ENCODE peak calls at places on chromosomes 5 and 9, in nine cellular contexts. N is endodermal cell; K is CD4-positive, alpha-beta T cell; U is activated CD8-positive, alpha-beta T cell treated with anti-CD3 and anti-CD28 coated beads for 36 hours; V is GM10248; A is breast epithelium; X is cardiac fibroblast; G is AG09319; B is Calu3. F is an unnamed sample.

GRCh38 chr5:115708819-115709477 is 83.1 kb upstream of the TMED7 start:
- DNase-seq in K (no peak), A (no peak), V (no peak), X (no peak), G (no peak), U (no peak), N (no peak), B (no peak), F (no peak)

GRCh38 chr5:137560414-137560813 is 61.3 kb upstream of the SPOCK1 start:
- DNase-seq in N (no peak), B (no peak), U (no peak), X (no peak), K (no peak), A (no peak), G (no peak), V (no peak), F (no peak)

GRCh38 chr5:8094304-8094703 is 225.4 kb downstream of the MTRR start:
- DNase-seq in V (no peak), K (no peak), B (no peak), X (no peak), U (no peak), A (no peak), N (no peak), G (no peak), F (no peak)

GRCh38 chr5:93607367-93608258 is 24.6 kb downstream of the NR2F1 start:
- DNase-seq in A (no peak), U (peak; percentile 59), V (no peak), N (peak; percentile 85), K (no peak), X (peak; percentile 76), G (no peak), B (peak; percentile 44), F (no peak)

GRCh38 chr5:181114844-181115778 is 15.9 kb downstream of the OR2V1 start:
- DNase-seq in G (no peak), A (no peak), B (peak; percentile 45), X (no peak), K (no peak), V (no peak), U (no peak), N (peak; percentile 69), F (no peak)

GRCh38 chr5:168364738-168365550 is 73.5 kb downstream of the WWC1 start:
- DNase-seq in A (no peak), V (no peak), G (no peak), B (peak; percentile 66), U (no peak), X (peak; percentile 63), K (no peak), N (peak; percentile 80), F (no peak)

GRCh38 chr9:131595771-131596743 is 50.7 kb downstream of the PRRT1B start:
- DNase-seq in N (no peak), V (no peak), K (no peak), B (no peak), A (no peak), G (no peak), U (no peak), X (no peak), F (no peak)

GRCh38 chr5:97063276-97063675 is 79.1 kb downstream of the LIX1 start:
- DNase-seq in G (no peak), B (no peak), V (no peak), N (no peak), A (no peak), X (no peak), K (no peak), U (no peak), F (no peak)

GRCh38 chr5:1754531-1755220 is 45.0 kb downstream of the MRPL36 start:
- DNase-seq in U (no peak), K (no peak), X (no peak), A (peak; percentile 28), V (no peak), N (no peak), B (no peak), G (no peak), F (no peak)

GRCh38 chr5:71907001-71907564 is 188.0 kb downstream of the CARTPT start:
- DNase-seq in U (no peak), X (no peak), B (no peak), V (no peak), A (no peak), N (no peak), G (no peak), K (no peak), F (no peak)

GRCh38 chr5:142757564-142757963 is 12.6 kb upstream of the ARHGAP26 start:
- DNase-seq in V (no peak), X (no peak), G (no peak), B (no peak), K (no peak), U (no peak), A (no peak), N (no peak), F (no peak)

GRCh38 chr5:88938488-88938887 is 55.5 kb upstream of the MEF2C start:
- DNase-seq in N (no peak), V (no peak), X (no peak), G (no peak), K (no peak), B (no peak), U (no peak), A (no peak), F (no peak)

GRCh38 chr9:133862585-133863041 is 124.5 kb upstream of the SARDH start:
- DNase-seq in G (no peak), A (no peak), N (no peak), B (no peak), X (no peak), U (no peak), K (no peak), V (no peak), F (no peak)

GRCh38 chr5:38467353-38468040 is 88.9 kb downstream of the LIFR start:
- DNase-seq in U (no peak), V (no peak), N (no peak), K (no peak), G (no peak), A (no peak), X (peak; percentile 96), B (no peak), F (no peak)

GRCh38 chr9:79551999-79552398 is 19.8 kb upstream of the TLE4 start:
- DNase-seq in G (no peak), A (no peak), B (no peak), K (no peak), U (no peak), V (no peak), X (no peak), N (no peak), F (no peak)

GRCh38 chr9:18611946-18612345 is 138.0 kb downstream of the ADAMTSL1 start:
- DNase-seq in N (no peak), B (no peak), G (no peak), U (no peak), V (no peak), K (no peak), A (no peak), X (no peak), F (no peak)

DNA sequence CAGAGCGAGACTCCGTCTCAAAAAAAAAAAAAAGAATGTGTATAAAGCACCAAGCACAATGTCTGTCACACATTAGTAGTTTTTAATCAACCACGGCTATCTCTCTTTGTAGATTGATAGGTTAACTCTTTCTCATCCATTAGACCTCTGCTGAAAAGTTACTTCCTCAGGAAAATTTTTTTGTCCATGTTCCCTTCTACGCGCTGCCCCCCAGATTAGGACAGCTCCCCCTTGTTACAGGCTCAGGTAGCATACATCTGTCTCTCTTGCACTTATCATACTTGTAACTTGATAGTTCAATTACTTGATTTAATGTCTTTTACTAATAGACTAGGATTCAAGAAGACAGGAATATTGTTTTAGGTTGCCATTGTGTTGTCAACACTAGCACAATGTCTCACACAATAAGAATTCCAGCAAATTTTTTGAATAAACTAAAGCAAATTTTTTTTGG is 1.5 kb downstream of the SPDL1 start:
- DNase-seq in G (no peak), K (no peak), X (no peak), N (no peak), U (no peak), B (no peak), V (no peak), A (no peak), F (no peak)
- TF ChIP-seq CTCF in G (no peak), K (no peak), X (no peak), N (peak; percentile 39), U (no peak), B (no peak), V (no peak), A (no peak), F (no peak)

GRCh38 chr5:35960328-35960727 is 21.9 kb upstream of the CAPSL start:
- DNase-seq in X (no peak), B (no peak), V (no peak), N (no peak), G (no peak), A (no peak), K (no peak), U (no peak), F (no peak)

DNA sequence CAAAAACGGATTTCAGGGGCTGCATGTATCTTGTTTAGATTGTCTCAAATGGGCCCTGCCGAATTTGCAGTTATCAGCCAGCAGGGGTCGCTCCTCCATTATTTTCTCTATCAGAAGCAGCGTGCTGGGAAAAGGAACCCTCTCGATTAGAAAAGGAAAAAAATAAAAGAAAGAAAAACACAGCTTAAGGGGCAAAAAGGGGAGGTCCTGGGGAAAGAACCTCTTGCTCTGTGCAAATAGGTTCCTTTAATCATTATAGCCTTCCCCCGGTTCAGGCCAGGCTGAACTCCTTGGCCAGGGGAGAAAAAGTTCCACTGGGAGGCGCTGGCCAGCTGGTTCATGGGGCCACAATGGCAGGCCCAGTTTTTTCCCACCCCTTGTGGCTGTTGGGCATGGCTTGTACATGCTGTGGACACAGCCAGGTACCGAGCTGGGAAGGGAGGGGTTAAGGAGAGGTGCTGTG is 25.0 kb upstream of the CAPSL start:
- DNase-seq in G (no peak), X (no peak), U (peak; percentile 27), N (peak; percentile 81), A (no peak), V (no peak), K (no peak), B (peak; percentile 25), F (no peak)
- TF ChIP-seq CTCF in G (peak; percentile 30), X (peak; percentile 57), U (peak; percentile 67), N (peak; percentile 88), A (no peak), V (no peak), K (no peak), B (peak; percentile 20), F (no peak)

GRCh38 chr5:102089883-102090282 is 206.2 kb downstream of the SLCO4C1 start:
- DNase-seq in G (no peak), V (no peak), K (no peak), A (no peak), B (no peak), U (no peak), X (no peak), N (no peak), F (no peak)

GRCh38 chr5:102090770-102091169 is 205.3 kb downstream of the SLCO4C1 start:
- DNase-seq in N (peak; percentile 56), A (no peak), B (peak; percentile 69), K (no peak), V (peak; percentile 15), U (peak; percentile 22), X (peak; percentile 3), G (no peak), F (no peak)
- TF ChIP-seq CTCF in N (peak; percentile 77), A (no peak), B (peak; percentile 69), K (no peak), V (peak; percentile 35), U (peak; percentile 24), X (no peak), G (no peak), F (no peak)

DNA sequence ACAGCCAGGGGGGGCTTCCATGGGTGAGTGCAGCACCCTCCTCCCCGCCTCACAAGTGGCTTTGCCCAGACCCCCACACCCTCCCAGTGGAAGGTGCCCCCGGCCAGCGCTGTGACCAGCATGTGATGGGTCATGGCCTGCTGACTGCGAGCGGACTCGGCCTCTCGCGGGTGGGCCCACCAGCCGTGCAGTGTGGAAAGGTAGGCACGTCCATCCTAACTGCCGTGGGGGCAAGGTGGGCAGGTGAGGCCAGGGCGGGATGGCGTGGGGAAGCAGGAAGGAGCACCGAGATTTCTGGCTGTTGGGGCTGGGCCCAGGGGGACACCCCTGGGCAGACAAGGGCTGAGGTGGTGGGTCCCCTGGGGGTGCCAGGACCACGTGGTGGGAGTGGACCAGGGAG is 12.1 kb downstream of the SOHLH1 start:
- DNase-seq in N (no peak), U (no peak), B (no peak), V (no peak), K (no peak), X (no peak), G (no peak), A (no peak), F (no peak)
- TF ChIP-seq CTCF in N (no peak), U (no peak), B (no peak), V (no peak), K (no peak), X (no peak), G (no peak), A (no peak), F (no peak)